ENCODE peak calls at places on chromosomes 3 and 15, in nine cellular contexts. One of them, this sample, is unnamed.

GRCh38 chr3:6994081-6994668 is 133.3 kb downstream of the GRM7 start:
- DNase-seq in psoas muscle: no peak
- DNase-seq in H9: no peak
- DNase-seq in breast epithelium: no peak
- DNase-seq in cardiac fibroblast: peak; percentile 2
- DNase-seq in nephron progenitor cell: no peak
- DNase-seq in uterus: no peak
- DNase-seq in Calu3: no peak
- DNase-seq in colonic mucosa: no peak
- DNase-seq in this sample: peak; percentile 6

GRCh38 chr3:144501419-144501818 is 529.8 kb downstream of the DIPK2A start:
- DNase-seq in psoas muscle: no peak
- DNase-seq in H9: no peak
- DNase-seq in breast epithelium: no peak
- DNase-seq in cardiac fibroblast: no peak
- DNase-seq in nephron progenitor cell: no peak
- DNase-seq in uterus: no peak
- DNase-seq in Calu3: no peak
- DNase-seq in colonic mucosa: no peak
- DNase-seq in this sample: no peak

GRCh38 chr3:100080573-100080972 is 33.7 kb downstream of the FILIP1L start:
- DNase-seq in psoas muscle: no peak
- DNase-seq in H9: no peak
- DNase-seq in breast epithelium: no peak
- DNase-seq in cardiac fibroblast: peak; percentile 42
- DNase-seq in nephron progenitor cell: no peak
- DNase-seq in uterus: no peak
- DNase-seq in Calu3: peak; percentile 23
- DNase-seq in colonic mucosa: no peak
- DNase-seq in this sample: no peak

GRCh38 chr3:168531116-168531515 is 435.4 kb upstream of the GOLIM4 start:
- DNase-seq in psoas muscle: no peak
- DNase-seq in H9: peak; percentile 36
- DNase-seq in breast epithelium: no peak
- DNase-seq in cardiac fibroblast: no peak
- DNase-seq in nephron progenitor cell: no peak
- DNase-seq in uterus: no peak
- DNase-seq in Calu3: no peak
- DNase-seq in colonic mucosa: no peak
- DNase-seq in this sample: no peak

GRCh38 chr3:125128861-125129501 is 73.2 kb upstream of the HEG1 start:
- DNase-seq in psoas muscle: no peak
- DNase-seq in H9: no peak
- DNase-seq in breast epithelium: no peak
- DNase-seq in cardiac fibroblast: peak; percentile 96
- DNase-seq in nephron progenitor cell: no peak
- DNase-seq in uterus: no peak
- DNase-seq in Calu3: peak; percentile 27
- DNase-seq in colonic mucosa: no peak
- DNase-seq in this sample: no peak

GRCh38 chr15:79035814-79036213 is 54.8 kb downstream of the RASGRF1 start:
- DNase-seq in psoas muscle: no peak
- DNase-seq in H9: peak; percentile 41
- DNase-seq in breast epithelium: no peak
- DNase-seq in cardiac fibroblast: no peak
- DNase-seq in nephron progenitor cell: no peak
- DNase-seq in uterus: no peak
- DNase-seq in Calu3: no peak
- DNase-seq in colonic mucosa: no peak
- DNase-seq in this sample: no peak

GRCh38 chr3:178532414-178532813 is 3.8 kb upstream of the KCNMB2 start:
- DNase-seq in psoas muscle: no peak
- DNase-seq in H9: no peak
- DNase-seq in breast epithelium: no peak
- DNase-seq in cardiac fibroblast: peak; percentile 11
- DNase-seq in nephron progenitor cell: no peak
- DNase-seq in uterus: no peak
- DNase-seq in Calu3: no peak
- DNase-seq in colonic mucosa: no peak
- DNase-seq in this sample: no peak

GRCh38 chr3:7332696-7333095 is 471.8 kb downstream of the GRM7 start:
- DNase-seq in psoas muscle: no peak
- DNase-seq in H9: peak; percentile 43
- DNase-seq in breast epithelium: no peak
- DNase-seq in cardiac fibroblast: no peak
- DNase-seq in nephron progenitor cell: no peak
- DNase-seq in uterus: no peak
- DNase-seq in Calu3: no peak
- DNase-seq in colonic mucosa: no peak
- DNase-seq in this sample: no peak

GRCh38 chr3:150545419-150546225 is 674 bp downstream of the SERP1 start:
- DNase-seq in psoas muscle: no peak
- DNase-seq in H9: no peak
- DNase-seq in breast epithelium: peak; percentile 24
- DNase-seq in cardiac fibroblast: no peak
- DNase-seq in nephron progenitor cell: no peak
- DNase-seq in uterus: peak; percentile 40
- DNase-seq in Calu3: peak; percentile 34
- DNase-seq in colonic mucosa: peak; percentile 56
- DNase-seq in this sample: peak; percentile 49

GRCh38 chr3:66499881-66500574 is 794 bp downstream of the LRIG1 start:
- DNase-seq in psoas muscle: peak; percentile 54
- DNase-seq in H9: no peak
- DNase-seq in breast epithelium: no peak
- DNase-seq in cardiac fibroblast: peak; percentile 14
- DNase-seq in nephron progenitor cell: peak; percentile 71
- DNase-seq in uterus: peak; percentile 42
- DNase-seq in Calu3: peak; percentile 37
- DNase-seq in colonic mucosa: peak; percentile 54
- DNase-seq in this sample: peak; percentile 60

GRCh38 chr3:8996216-8996615 is 32.9 kb upstream of the RAD18 start:
- DNase-seq in psoas muscle: no peak
- DNase-seq in H9: no peak
- DNase-seq in breast epithelium: no peak
- DNase-seq in cardiac fibroblast: no peak
- DNase-seq in nephron progenitor cell: no peak
- DNase-seq in uterus: no peak
- DNase-seq in Calu3: no peak
- DNase-seq in colonic mucosa: no peak
- DNase-seq in this sample: no peak

GRCh38 chr3:42539871-42540714 is 37.6 kb downstream of the VIPR1 start:
- DNase-seq in psoas muscle: no peak
- DNase-seq in H9: peak; percentile 92
- DNase-seq in breast epithelium: peak; percentile 54
- DNase-seq in cardiac fibroblast: peak; percentile 26
- DNase-seq in nephron progenitor cell: peak; percentile 76
- DNase-seq in uterus: no peak
- DNase-seq in Calu3: peak; percentile 88
- DNase-seq in colonic mucosa: peak; percentile 89
- DNase-seq in this sample: peak; percentile 85

GRCh38 chr3:55486101-55486856 is 827 bp downstream of the WNT5A start:
- DNase-seq in psoas muscle: peak; percentile 75
- DNase-seq in H9: peak; percentile 68
- DNase-seq in breast epithelium: peak; percentile 51
- DNase-seq in cardiac fibroblast: peak; percentile 64
- DNase-seq in nephron progenitor cell: peak; percentile 79
- DNase-seq in uterus: peak; percentile 82
- DNase-seq in Calu3: no peak
- DNase-seq in colonic mucosa: peak; percentile 63
- DNase-seq in this sample: no peak

GRCh38 chr3:127809211-127809610 is 13.1 kb downstream of the MGLL start:
- DNase-seq in psoas muscle: no peak
- DNase-seq in H9: no peak
- DNase-seq in breast epithelium: no peak
- DNase-seq in cardiac fibroblast: no peak
- DNase-seq in nephron progenitor cell: no peak
- DNase-seq in uterus: no peak
- DNase-seq in Calu3: no peak
- DNase-seq in colonic mucosa: no peak
- DNase-seq in this sample: no peak

GRCh38 chr3:62884041-62884870 is 9.0 kb upstream of the CADPS start:
- DNase-seq in psoas muscle: no peak
- DNase-seq in H9: no peak
- DNase-seq in breast epithelium: no peak
- DNase-seq in cardiac fibroblast: no peak
- DNase-seq in nephron progenitor cell: no peak
- DNase-seq in uterus: no peak
- DNase-seq in Calu3: no peak
- DNase-seq in colonic mucosa: no peak
- DNase-seq in this sample: no peak
- TF ChIP-seq CTCF in psoas muscle: no peak
- TF ChIP-seq CTCF in H9: no peak
- TF ChIP-seq CTCF in breast epithelium: no peak
- TF ChIP-seq CTCF in cardiac fibroblast: no peak
- TF ChIP-seq CTCF in nephron progenitor cell: no peak
- TF ChIP-seq CTCF in uterus: no peak
- TF ChIP-seq CTCF in Calu3: no peak
- TF ChIP-seq CTCF in colonic mucosa: no peak
- TF ChIP-seq CTCF in this sample: no peak

GRCh38 chr3:129025691-129026435 is 24.8 kb downstream of the EFCC1 start:
- DNase-seq in psoas muscle: peak; percentile 58
- DNase-seq in H9: no peak
- DNase-seq in breast epithelium: no peak
- DNase-seq in cardiac fibroblast: no peak
- DNase-seq in nephron progenitor cell: no peak
- DNase-seq in uterus: no peak
- DNase-seq in Calu3: no peak
- DNase-seq in colonic mucosa: no peak
- DNase-seq in this sample: no peak

GRCh38 chr3:129025108-129025507 is 24.0 kb downstream of the EFCC1 start:
- DNase-seq in psoas muscle: no peak
- DNase-seq in H9: no peak
- DNase-seq in breast epithelium: no peak
- DNase-seq in cardiac fibroblast: no peak
- DNase-seq in nephron progenitor cell: no peak
- DNase-seq in uterus: no peak
- DNase-seq in Calu3: no peak
- DNase-seq in colonic mucosa: no peak
- DNase-seq in this sample: no peak

GRCh38 chr3:129027544-129027880 is 26.4 kb downstream of the EFCC1 start:
- DNase-seq in psoas muscle: no peak
- DNase-seq in H9: no peak
- DNase-seq in breast epithelium: no peak
- DNase-seq in cardiac fibroblast: no peak
- DNase-seq in nephron progenitor cell: no peak
- DNase-seq in uterus: no peak
- DNase-seq in Calu3: no peak
- DNase-seq in colonic mucosa: no peak
- DNase-seq in this sample: no peak

GRCh38 chr3:129028866-129029265 is 27.8 kb downstream of the EFCC1 start:
- DNase-seq in psoas muscle: no peak
- DNase-seq in H9: no peak
- DNase-seq in breast epithelium: no peak
- DNase-seq in cardiac fibroblast: no peak
- DNase-seq in nephron progenitor cell: no peak
- DNase-seq in uterus: no peak
- DNase-seq in Calu3: no peak
- DNase-seq in colonic mucosa: no peak
- DNase-seq in this sample: no peak

DNA sequence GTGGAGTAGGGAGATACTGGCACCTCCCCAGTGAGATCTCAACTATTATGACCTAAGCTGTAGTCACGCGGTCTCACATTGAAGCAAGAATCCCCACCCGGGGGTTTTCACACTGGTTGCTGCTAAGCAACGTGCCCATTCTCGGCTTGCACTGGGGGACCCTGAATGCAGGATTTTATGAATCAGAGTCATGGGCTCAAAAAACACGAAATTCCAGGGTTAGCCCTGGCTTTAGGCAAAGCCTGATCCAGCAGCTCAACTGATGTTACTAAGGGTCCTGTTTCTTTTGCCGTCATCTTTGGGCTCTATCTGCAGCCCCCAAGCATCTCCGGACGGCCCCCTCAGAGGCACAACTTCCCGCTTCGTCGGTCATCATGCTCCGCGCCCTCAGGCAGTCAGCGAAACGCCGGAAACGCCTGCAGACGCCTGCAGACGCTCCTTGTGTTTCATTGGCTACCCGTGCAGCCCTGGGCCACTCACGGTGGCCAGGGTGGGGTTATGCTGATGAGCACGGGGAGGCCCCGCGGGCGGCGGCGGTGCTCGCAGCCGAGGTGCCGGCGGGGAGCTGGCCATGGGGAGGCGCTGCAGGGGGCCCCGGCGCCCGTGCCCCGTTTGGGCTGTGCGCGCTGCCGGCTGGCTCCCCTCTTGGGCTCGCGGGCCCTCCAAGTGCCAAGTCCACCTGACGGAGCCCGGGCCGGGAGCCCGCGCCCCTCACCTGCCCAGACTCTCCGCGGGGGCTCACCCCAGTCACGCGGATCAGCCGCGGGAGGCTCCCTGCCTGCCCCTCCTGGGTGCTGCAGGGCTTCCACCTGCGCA is 25.8 kb downstream of the EFCC1 start:
- DNase-seq in psoas muscle: peak; percentile 88
- DNase-seq in H9: peak; percentile 93
- DNase-seq in breast epithelium: peak; percentile 83
- DNase-seq in cardiac fibroblast: peak; percentile 82
- DNase-seq in nephron progenitor cell: peak; percentile 85
- DNase-seq in uterus: peak; percentile 84
- DNase-seq in Calu3: peak; percentile 96
- DNase-seq in colonic mucosa: peak; percentile 93
- DNase-seq in this sample: peak; percentile 98
- TF ChIP-seq CTCF in psoas muscle: peak; percentile 62
- TF ChIP-seq CTCF in H9: peak; percentile 52
- TF ChIP-seq CTCF in breast epithelium: peak; percentile 64
- TF ChIP-seq CTCF in cardiac fibroblast: no peak
- TF ChIP-seq CTCF in nephron progenitor cell: peak; percentile 54
- TF ChIP-seq CTCF in uterus: peak; percentile 81
- TF ChIP-seq CTCF in Calu3: peak; percentile 86
- TF ChIP-seq CTCF in colonic mucosa: peak; percentile 76
- TF ChIP-seq CTCF in this sample: peak; percentile 76

DNA sequence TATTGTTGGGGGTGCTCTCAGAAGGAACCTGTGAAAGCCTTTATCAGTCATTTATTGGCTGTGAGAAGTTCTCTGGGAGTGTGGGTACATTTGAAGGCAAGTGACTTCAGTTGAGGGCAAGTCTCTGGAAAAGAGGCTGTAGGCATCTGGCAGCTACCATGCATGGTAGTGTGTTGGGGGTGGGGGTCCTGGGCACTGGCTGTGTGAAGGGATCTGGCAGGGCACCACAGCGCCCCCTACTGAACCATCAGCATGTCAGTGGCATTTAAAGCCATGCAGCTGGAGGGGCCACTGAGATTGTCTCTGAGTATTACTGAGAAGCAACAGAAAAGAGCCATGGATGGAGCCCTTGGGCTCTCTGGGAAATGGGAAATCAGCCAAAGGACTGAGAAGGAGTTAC is 30.6 kb downstream of the CRTAP start:
- DNase-seq in psoas muscle: no peak
- DNase-seq in H9: peak; percentile 79
- DNase-seq in breast epithelium: no peak
- DNase-seq in cardiac fibroblast: no peak
- DNase-seq in nephron progenitor cell: peak; percentile 14
- DNase-seq in uterus: no peak
- DNase-seq in Calu3: no peak
- DNase-seq in colonic mucosa: no peak
- DNase-seq in this sample: peak; percentile 34
- TF ChIP-seq CTCF in psoas muscle: no peak
- TF ChIP-seq CTCF in H9: peak; percentile 89
- TF ChIP-seq CTCF in breast epithelium: no peak
- TF ChIP-seq CTCF in cardiac fibroblast: peak; percentile 40
- TF ChIP-seq CTCF in nephron progenitor cell: no peak
- TF ChIP-seq CTCF in uterus: no peak
- TF ChIP-seq CTCF in Calu3: peak; percentile 28
- TF ChIP-seq CTCF in colonic mucosa: no peak
- TF ChIP-seq CTCF in this sample: peak; percentile 59

GRCh38 chr15:23877502-23878412 is 190.7 kb upstream of the NDN start:
- DNase-seq in psoas muscle: peak; percentile 34
- DNase-seq in H9: peak; percentile 83
- DNase-seq in breast epithelium: no peak
- DNase-seq in cardiac fibroblast: no peak
- DNase-seq in nephron progenitor cell: peak; percentile 77
- DNase-seq in uterus: peak; percentile 28
- DNase-seq in Calu3: no peak
- DNase-seq in colonic mucosa: peak; percentile 58
- DNase-seq in this sample: no peak
- TF ChIP-seq CTCF in psoas muscle: peak; percentile 55
- TF ChIP-seq CTCF in H9: peak; percentile 83
- TF ChIP-seq CTCF in breast epithelium: peak; percentile 50
- TF ChIP-seq CTCF in cardiac fibroblast: peak; percentile 37
- TF ChIP-seq CTCF in nephron progenitor cell: peak; percentile 66
- TF ChIP-seq CTCF in uterus: peak; percentile 28
- TF ChIP-seq CTCF in Calu3: no peak
- TF ChIP-seq CTCF in colonic mucosa: peak; percentile 51
- TF ChIP-seq CTCF in this sample: peak; percentile 23

This sample was measured in GM13977.